ENCODE peak calls at places on chromosomes 6 and 20, in nine cellular contexts. One of them, this sample, is unnamed.

GRCh38 chr6:138722425-138723371 is 50.9 kb upstream of the CCDC28A start:
- DNase-seq in BJ: peak
- DNase-seq in adrenal gland: no peak
- DNase-seq in Calu3: no peak
- DNase-seq in uterus: no peak
- DNase-seq in PC-9: no peak
- DNase-seq in GM10248: no peak
- DNase-seq in fibroblast of mammary gland: peak
- DNase-seq in WERI-Rb-1: no peak
- DNase-seq in this sample: no peak

GRCh38 chr6:160139420-160139851 is 17.8 kb downstream of the SLC22A1 start:
- DNase-seq in BJ: peak
- DNase-seq in adrenal gland: no peak
- DNase-seq in Calu3: no peak
- DNase-seq in uterus: peak
- DNase-seq in PC-9: peak
- DNase-seq in GM10248: no peak
- DNase-seq in fibroblast of mammary gland: peak
- DNase-seq in WERI-Rb-1: no peak
- DNase-seq in this sample: no peak

GRCh38 chr6:25341923-25342619 is 62.9 kb downstream of the CARMIL1 start:
- DNase-seq in BJ: no peak
- DNase-seq in adrenal gland: no peak
- DNase-seq in Calu3: no peak
- DNase-seq in uterus: no peak
- DNase-seq in PC-9: no peak
- DNase-seq in GM10248: no peak
- DNase-seq in fibroblast of mammary gland: no peak
- DNase-seq in WERI-Rb-1: no peak
- DNase-seq in this sample: no peak

GRCh38 chr6:112203577-112204349 is 50.6 kb downstream of the LAMA4 start:
- DNase-seq in BJ: no peak
- DNase-seq in adrenal gland: no peak
- DNase-seq in Calu3: peak
- DNase-seq in uterus: no peak
- DNase-seq in PC-9: peak
- DNase-seq in GM10248: no peak
- DNase-seq in fibroblast of mammary gland: peak
- DNase-seq in WERI-Rb-1: no peak
- DNase-seq in this sample: no peak

GRCh38 chr20:64158346-64159285 is 5.6 kb upstream of the MYT1 start:
- DNase-seq in BJ: no peak
- DNase-seq in adrenal gland: no peak
- DNase-seq in Calu3: peak
- DNase-seq in uterus: no peak
- DNase-seq in PC-9: peak
- DNase-seq in GM10248: no peak
- DNase-seq in fibroblast of mammary gland: no peak
- DNase-seq in WERI-Rb-1: no peak
- DNase-seq in this sample: no peak

GRCh38 chr6:140609321-140609720 is 1234.9 kb upstream of the CITED2 start:
- DNase-seq in BJ: no peak
- DNase-seq in adrenal gland: no peak
- DNase-seq in Calu3: no peak
- DNase-seq in uterus: no peak
- DNase-seq in PC-9: no peak
- DNase-seq in GM10248: no peak
- DNase-seq in fibroblast of mammary gland: no peak
- DNase-seq in WERI-Rb-1: no peak
- DNase-seq in this sample: no peak

GRCh38 chr20:61725966-61726365 is 339.7 kb downstream of the TAF4 start:
- DNase-seq in BJ: no peak
- DNase-seq in adrenal gland: no peak
- DNase-seq in Calu3: no peak
- DNase-seq in uterus: no peak
- DNase-seq in PC-9: no peak
- DNase-seq in GM10248: no peak
- DNase-seq in fibroblast of mammary gland: no peak
- DNase-seq in WERI-Rb-1: no peak
- DNase-seq in this sample: no peak

GRCh38 chr6:68237205-68237604 is 397.9 kb upstream of the ADGRB3 start:
- DNase-seq in BJ: no peak
- DNase-seq in adrenal gland: no peak
- DNase-seq in Calu3: no peak
- DNase-seq in uterus: no peak
- DNase-seq in PC-9: no peak
- DNase-seq in GM10248: no peak
- DNase-seq in fibroblast of mammary gland: no peak
- DNase-seq in WERI-Rb-1: no peak
- DNase-seq in this sample: no peak

GRCh38 chr20:56924976-56925695 is 296.0 kb downstream of the TFAP2C start:
- DNase-seq in BJ: no peak
- DNase-seq in adrenal gland: no peak
- DNase-seq in Calu3: no peak
- DNase-seq in uterus: no peak
- DNase-seq in PC-9: no peak
- DNase-seq in GM10248: no peak
- DNase-seq in fibroblast of mammary gland: no peak
- DNase-seq in WERI-Rb-1: no peak
- DNase-seq in this sample: peak

GRCh38 chr6:150717419-150717818 is 117.7 kb downstream of the PLEKHG1 start:
- DNase-seq in BJ: no peak
- DNase-seq in adrenal gland: no peak
- DNase-seq in Calu3: peak
- DNase-seq in uterus: no peak
- DNase-seq in PC-9: peak
- DNase-seq in GM10248: no peak
- DNase-seq in fibroblast of mammary gland: no peak
- DNase-seq in WERI-Rb-1: no peak
- DNase-seq in this sample: peak

GRCh38 chr20:361562-361961 is 14.7 kb downstream of the NRSN2 start:
- DNase-seq in BJ: no peak
- DNase-seq in adrenal gland: no peak
- DNase-seq in Calu3: no peak
- DNase-seq in uterus: no peak
- DNase-seq in PC-9: no peak
- DNase-seq in GM10248: no peak
- DNase-seq in fibroblast of mammary gland: no peak
- DNase-seq in WERI-Rb-1: no peak
- DNase-seq in this sample: no peak

GRCh38 chr20:44207066-44207723 is 3.4 kb downstream of the OSER1 start:
- DNase-seq in BJ: no peak
- DNase-seq in adrenal gland: no peak
- DNase-seq in Calu3: no peak
- DNase-seq in uterus: no peak
- DNase-seq in PC-9: no peak
- DNase-seq in GM10248: no peak
- DNase-seq in fibroblast of mammary gland: no peak
- DNase-seq in WERI-Rb-1: no peak
- DNase-seq in this sample: no peak

GRCh38 chr6:7974932-7975763 is 64.6 kb upstream of the TXNDC5 start:
- DNase-seq in BJ: peak
- DNase-seq in adrenal gland: peak
- DNase-seq in Calu3: peak
- DNase-seq in uterus: peak
- DNase-seq in PC-9: peak
- DNase-seq in GM10248: no peak
- DNase-seq in fibroblast of mammary gland: peak
- DNase-seq in WERI-Rb-1: no peak
- DNase-seq in this sample: no peak

GRCh38 chr20:63215101-63216040 is 560 bp downstream of the YTHDF1 start:
- DNase-seq in BJ: no peak
- DNase-seq in adrenal gland: no peak
- DNase-seq in Calu3: peak
- DNase-seq in uterus: no peak
- DNase-seq in PC-9: peak
- DNase-seq in GM10248: peak
- DNase-seq in fibroblast of mammary gland: peak
- DNase-seq in WERI-Rb-1: peak
- DNase-seq in this sample: peak

GRCh38 chr6:109478222-109478805 is 4.7 kb downstream of the ZBTB24 start:
- DNase-seq in BJ: peak
- DNase-seq in adrenal gland: no peak
- DNase-seq in Calu3: no peak
- DNase-seq in uterus: no peak
- DNase-seq in PC-9: no peak
- DNase-seq in GM10248: no peak
- DNase-seq in fibroblast of mammary gland: peak
- DNase-seq in WERI-Rb-1: no peak
- DNase-seq in this sample: no peak

GRCh38 chr6:45576648-45577624 is 199.2 kb upstream of the SUPT3H start:
- DNase-seq in BJ: no peak
- DNase-seq in adrenal gland: no peak
- DNase-seq in Calu3: no peak
- DNase-seq in uterus: no peak
- DNase-seq in PC-9: no peak
- DNase-seq in GM10248: no peak
- DNase-seq in fibroblast of mammary gland: no peak
- DNase-seq in WERI-Rb-1: no peak
- DNase-seq in this sample: no peak

GRCh38 chr20:10661261-10661660 is 12.5 kb downstream of the JAG1 start:
- DNase-seq in BJ: no peak
- DNase-seq in adrenal gland: no peak
- DNase-seq in Calu3: no peak
- DNase-seq in uterus: peak
- DNase-seq in PC-9: no peak
- DNase-seq in GM10248: no peak
- DNase-seq in fibroblast of mammary gland: no peak
- DNase-seq in WERI-Rb-1: no peak
- DNase-seq in this sample: no peak

GRCh38 chr6:136598048-136598447 is 47.8 kb upstream of the MAP7 start:
- DNase-seq in BJ: no peak
- DNase-seq in adrenal gland: no peak
- DNase-seq in Calu3: no peak
- DNase-seq in uterus: no peak
- DNase-seq in PC-9: no peak
- DNase-seq in GM10248: no peak
- DNase-seq in fibroblast of mammary gland: no peak
- DNase-seq in WERI-Rb-1: no peak
- DNase-seq in this sample: no peak

GRCh38 chr6:111441678-111442243 is 41.3 kb downstream of the REV3L start:
- DNase-seq in BJ: no peak
- DNase-seq in adrenal gland: no peak
- DNase-seq in Calu3: no peak
- DNase-seq in uterus: no peak
- DNase-seq in PC-9: no peak
- DNase-seq in GM10248: peak
- DNase-seq in fibroblast of mammary gland: no peak
- DNase-seq in WERI-Rb-1: no peak
- DNase-seq in this sample: no peak

DNA sequence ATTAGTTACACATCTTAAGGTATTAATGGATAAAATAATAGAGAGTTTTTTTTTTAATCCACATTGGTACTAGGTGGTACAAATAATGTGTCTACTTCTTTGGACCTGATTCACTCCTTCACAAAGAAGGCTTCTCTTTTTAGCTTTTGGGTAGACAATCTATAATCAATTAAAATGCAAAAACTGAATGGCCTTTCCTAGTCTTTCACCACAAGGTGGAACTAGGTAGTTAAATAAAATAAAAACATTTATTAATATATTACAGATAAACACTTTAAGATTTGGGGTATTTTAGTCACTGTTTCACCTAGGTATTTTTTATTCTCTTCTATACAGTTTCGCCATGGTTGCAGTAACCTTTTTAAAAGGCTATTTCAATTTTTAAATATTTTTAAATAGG is 68.3 kb upstream of the DST start:
- DNase-seq in BJ: no peak
- DNase-seq in adrenal gland: no peak
- DNase-seq in Calu3: no peak
- DNase-seq in uterus: no peak
- DNase-seq in PC-9: no peak
- DNase-seq in GM10248: no peak
- DNase-seq in fibroblast of mammary gland: no peak
- DNase-seq in WERI-Rb-1: no peak
- DNase-seq in this sample: no peak
- TF ChIP-seq CTCF in BJ: no peak
- TF ChIP-seq CTCF in adrenal gland: no peak
- TF ChIP-seq CTCF in Calu3: no peak
- TF ChIP-seq CTCF in uterus: no peak
- TF ChIP-seq CTCF in PC-9: peak
- TF ChIP-seq CTCF in GM10248: no peak
- TF ChIP-seq CTCF in fibroblast of mammary gland: no peak
- TF ChIP-seq CTCF in WERI-Rb-1: no peak
- TF ChIP-seq CTCF in this sample: no peak

GRCh38 chr20:45933231-45934045 is 1.0 kb upstream of the PCIF1 start:
- DNase-seq in BJ: no peak
- DNase-seq in adrenal gland: peak
- DNase-seq in Calu3: peak
- DNase-seq in uterus: peak
- DNase-seq in PC-9: peak
- DNase-seq in GM10248: peak
- DNase-seq in fibroblast of mammary gland: peak
- DNase-seq in WERI-Rb-1: peak
- DNase-seq in this sample: peak
- TF ChIP-seq CTCF in BJ: no peak
- TF ChIP-seq CTCF in adrenal gland: no peak
- TF ChIP-seq CTCF in Calu3: peak
- TF ChIP-seq CTCF in uterus: peak
- TF ChIP-seq CTCF in PC-9: peak
- TF ChIP-seq CTCF in GM10248: peak
- TF ChIP-seq CTCF in fibroblast of mammary gland: peak
- TF ChIP-seq CTCF in WERI-Rb-1: peak
- TF ChIP-seq CTCF in this sample: no peak

DNA sequence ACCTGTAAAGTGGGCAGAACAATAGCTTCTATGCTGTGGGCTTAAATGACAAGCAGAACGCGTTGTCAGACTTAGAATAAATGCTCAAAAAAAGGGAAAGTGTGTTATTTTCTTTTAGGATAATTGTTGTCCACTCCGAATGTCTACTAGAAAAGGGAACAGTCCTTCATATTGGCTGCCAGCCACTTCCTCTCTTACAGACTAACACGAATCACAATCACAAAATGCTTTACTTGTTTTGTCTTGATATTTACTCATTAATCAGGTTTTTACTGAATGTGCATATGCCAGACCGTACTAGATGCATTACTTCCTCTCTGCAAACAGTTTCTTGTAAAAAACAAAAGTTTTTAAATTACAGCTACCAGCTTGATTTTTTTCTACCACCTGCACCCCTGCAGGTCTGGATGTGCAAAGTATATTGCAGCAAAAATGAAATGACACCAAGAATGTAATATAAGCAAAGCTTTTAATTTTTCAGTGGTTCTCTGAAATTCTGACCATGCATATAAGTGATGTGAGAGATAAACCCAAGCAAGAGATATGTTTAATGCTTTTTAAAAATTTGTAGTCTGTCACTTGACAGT is 847 bp downstream of the DHX35 start:
- DNase-seq in BJ: no peak
- DNase-seq in adrenal gland: no peak
- DNase-seq in Calu3: no peak
- DNase-seq in uterus: no peak
- DNase-seq in PC-9: no peak
- DNase-seq in GM10248: no peak
- DNase-seq in fibroblast of mammary gland: no peak
- DNase-seq in WERI-Rb-1: no peak
- DNase-seq in this sample: no peak
- TF ChIP-seq CTCF in BJ: no peak
- TF ChIP-seq CTCF in adrenal gland: no peak
- TF ChIP-seq CTCF in Calu3: no peak
- TF ChIP-seq CTCF in uterus: no peak
- TF ChIP-seq CTCF in PC-9: no peak
- TF ChIP-seq CTCF in GM10248: no peak
- TF ChIP-seq CTCF in fibroblast of mammary gland: no peak
- TF ChIP-seq CTCF in WERI-Rb-1: no peak
- TF ChIP-seq CTCF in this sample: no peak

GRCh38 chr6:107418118-107418517 is 41.2 kb downstream of the PDSS2 start:
- DNase-seq in BJ: no peak
- DNase-seq in adrenal gland: no peak
- DNase-seq in Calu3: peak
- DNase-seq in uterus: no peak
- DNase-seq in PC-9: no peak
- DNase-seq in GM10248: peak
- DNase-seq in fibroblast of mammary gland: peak
- DNase-seq in WERI-Rb-1: peak
- DNase-seq in this sample: no peak
- TF ChIP-seq CTCF in BJ: peak
- TF ChIP-seq CTCF in adrenal gland: no peak
- TF ChIP-seq CTCF in Calu3: peak
- TF ChIP-seq CTCF in uterus: no peak
- TF ChIP-seq CTCF in PC-9: no peak
- TF ChIP-seq CTCF in GM10248: peak
- TF ChIP-seq CTCF in fibroblast of mammary gland: peak
- TF ChIP-seq CTCF in WERI-Rb-1: peak
- TF ChIP-seq CTCF in this sample: peak